ENCODE peak calls at places on chromosome 15, in four cellular contexts. H is H9, T is mesenchymal stem cell, L is IMR-90. R is an unnamed sample.

GRCh38 chr15:96338772-96339661 is 8.5 kb downstream of the NR2F2 start:
- DNase-seq in L (no peak), T (peak), H (no peak), R (peak)

GRCh38 chr15:38696120-38696727 is 131.6 kb upstream of the RASGRP1 start:
- DNase-seq in T (peak), L (peak), H (no peak), R (no peak)

GRCh38 chr15:92653836-92654524 is 1.6 kb downstream of the FAM174B start:
- DNase-seq in L (no peak), T (peak), H (no peak), R (peak)

GRCh38 chr15:63791236-63791635 is 42.5 kb downstream of the HERC1 start:
- DNase-seq in T (peak), L (peak), H (no peak), R (no peak)

GRCh38 chr15:76286231-76286879 is 24.9 kb downstream of the ETFA start:
- DNase-seq in T (peak), H (no peak), L (peak), R (no peak)

GRCh38 chr15:88484781-88485246 is 17.3 kb downstream of the MRPS11 start:
- DNase-seq in H (no peak), L (peak), T (peak), R (peak)

GRCh38 chr15:57382222-57382621 is 5.9 kb downstream of the CGNL1 start:
- DNase-seq in H (no peak), T (no peak), L (no peak), R (no peak)

GRCh38 chr15:35624881-35625280 is 78.9 kb upstream of the DPH6 start:
- DNase-seq in H (no peak), L (peak), T (peak), R (no peak)

GRCh38 chr15:55108858-55109518 is 87.8 kb downstream of the RSL24D1 start:
- DNase-seq in T (peak), L (peak), H (peak), R (peak)

GRCh38 chr15:69973102-69973714 is 124.5 kb downstream of the TLE3 start:
- DNase-seq in H (no peak), T (peak), L (peak), R (peak)

GRCh38 chr15:76059320-76060097 is at the start of gene TMEM266:
- DNase-seq in T (peak), L (peak), H (peak), R (peak)

GRCh38 chr15:58522391-58522790 is 90.6 kb downstream of the LIPC start:
- DNase-seq in H (no peak), T (no peak), L (no peak), R (no peak)

GRCh38 chr15:62976301-62976842 is 66.2 kb upstream of the TPM1 start:
- DNase-seq in T (peak), L (peak), H (no peak), R (peak)

GRCh38 chr15:89114974-89115373 is 26.7 kb downstream of the ABHD2 start:
- DNase-seq in H (no peak), T (peak), L (peak), R (peak)

GRCh38 chr15:55902975-55903374 is 90.4 kb downstream of the NEDD4 start:
- DNase-seq in H (no peak), L (peak), T (peak), R (no peak)

GRCh38 chr15:90101969-90102890 is at the start of gene IDH2:
- DNase-seq in L (peak), T (peak), H (peak), R (peak)

GRCh38 chr15:59994855-59995557 is 9.1 kb upstream of the FOXB1 start:
- DNase-seq in L (no peak), T (no peak), H (peak), R (peak)

GRCh38 chr15:78303729-78304486 is 4.5 kb upstream of the SKIC8 start:
- DNase-seq in T (no peak), L (no peak), H (peak), R (no peak)
- H2AK5ac ChIP-seq in T (peak), L (no peak), H (no peak), R (no peak)

DNA sequence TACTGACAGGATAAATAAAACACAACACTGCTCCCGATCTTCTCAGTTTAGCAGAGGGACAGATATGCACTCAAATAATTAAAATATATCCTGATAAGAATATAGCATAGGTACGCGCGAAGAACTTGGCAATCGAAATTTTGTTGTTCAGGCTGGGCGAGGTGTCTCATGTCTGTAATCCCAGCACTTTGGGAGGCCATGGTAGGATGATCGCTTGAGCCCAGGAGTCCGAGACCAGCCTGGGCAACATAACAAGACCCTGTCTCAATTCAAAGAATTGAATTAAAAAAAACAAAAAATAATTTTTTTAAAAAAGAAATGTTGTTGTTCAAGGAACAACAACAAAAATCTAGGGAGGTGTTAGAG is 7.6 kb downstream of the B2M start:
- DNase-seq in L (no peak), H (no peak), T (no peak), R (no peak)
- H3K9ac ChIP-seq in L (no peak), H (no peak), T (no peak), R (no peak)

GRCh38 chr15:101370330-101371024 is 75.4 kb upstream of the SNRPA1 start:
- DNase-seq in H (no peak), T (no peak), L (no peak), R (no peak)

GRCh38 chr15:101368086-101368780 is 73.2 kb upstream of the SNRPA1 start:
- DNase-seq in L (no peak), T (no peak), H (no peak), R (no peak)

GRCh38 chr15:101369676-101370075 is 74.6 kb upstream of the SNRPA1 start:
- DNase-seq in H (no peak), L (no peak), T (no peak), R (no peak)

GRCh38 chr15:101371081-101371480 is 76.0 kb upstream of the SNRPA1 start:
- DNase-seq in T (no peak), L (no peak), H (no peak), R (no peak)

DNA sequence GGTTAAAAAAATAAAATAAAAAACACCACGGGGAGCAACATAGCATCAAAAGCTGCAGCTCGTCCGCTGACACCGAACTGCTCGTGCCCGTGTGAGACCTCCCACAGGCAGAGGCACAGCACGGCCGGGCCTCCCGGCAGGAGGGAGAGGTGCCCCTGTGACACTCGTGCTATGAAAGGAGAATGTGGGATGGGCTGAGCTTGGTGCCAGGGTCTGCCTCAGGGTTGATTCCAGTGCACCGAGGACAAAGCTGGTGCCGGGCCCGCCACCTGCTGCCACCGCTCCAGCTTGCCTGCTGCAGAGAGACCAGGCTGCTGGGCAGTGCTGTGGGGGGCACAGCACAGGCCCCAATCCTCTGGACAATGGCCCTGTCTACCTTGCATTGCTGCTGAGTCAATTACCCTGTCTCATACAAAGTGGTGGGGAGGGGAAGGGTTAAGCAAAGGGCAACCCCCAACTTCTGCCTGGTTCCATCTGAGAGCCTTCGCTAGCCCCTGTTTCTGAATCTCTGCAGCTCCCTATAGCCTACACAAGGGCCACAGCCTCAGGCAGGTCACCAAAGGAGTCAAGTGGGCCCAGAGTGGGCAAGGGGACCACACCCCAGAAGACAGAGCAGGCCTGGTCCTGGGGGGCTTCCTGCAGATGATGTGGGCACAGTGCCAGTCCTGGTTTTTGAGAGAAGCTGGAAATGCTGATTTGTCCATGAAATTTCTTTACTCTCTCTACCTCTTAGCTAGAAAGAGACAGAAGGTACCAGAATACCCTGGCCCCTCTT is 74.0 kb upstream of the SNRPA1 start:
- DNase-seq in H (no peak), T (no peak), L (no peak), R (no peak)
- H2AK5ac ChIP-seq in H (no peak), T (no peak), L (no peak), R (no peak)

GRCh38 chr15:68871507-68871906 is 50.8 kb upstream of the ANP32A start:
- DNase-seq in T (no peak), H (no peak), L (no peak), R (no peak)

GRCh38 chr15:68877626-68878025 is 52.7 kb upstream of the SPESP1 start:
- DNase-seq in T (no peak), L (no peak), H (no peak), R (no peak)

GRCh38 chr15:68880382-68880781 is 49.9 kb upstream of the SPESP1 start:
- DNase-seq in T (no peak), H (no peak), L (no peak), R (no peak)

GRCh38 chr15:68874788-68875187 is 54.1 kb upstream of the ANP32A start:
- DNase-seq in H (no peak), T (no peak), L (no peak), R (peak)

GRCh38 chr15:68875377-68876116 is 54.8 kb upstream of the SPESP1 start:
- DNase-seq in H (peak), T (peak), L (peak), R (peak)
- H3K9ac ChIP-seq in H (peak), T (peak), L (peak), R (peak)

DNA sequence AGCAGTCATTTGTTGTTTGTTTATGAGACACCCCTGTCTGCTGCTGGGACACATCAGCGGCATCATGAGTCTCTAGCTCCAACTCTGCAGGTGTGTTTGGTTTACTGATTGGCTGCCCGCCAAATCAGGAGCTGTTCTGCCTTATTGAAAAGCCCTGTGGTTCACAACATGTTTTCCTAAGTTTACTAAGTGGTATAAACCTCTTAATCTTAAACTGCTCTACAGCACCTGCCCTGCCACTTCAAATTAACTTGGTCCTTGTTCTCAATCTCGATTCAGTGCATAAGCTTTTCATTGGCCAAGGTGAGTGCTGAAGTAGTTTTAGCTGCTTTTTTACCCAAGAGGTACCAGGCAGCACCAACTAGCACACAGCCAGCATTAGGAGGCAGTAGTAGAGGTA is 77.8 kb upstream of the WDR72 start:
- DNase-seq in T (no peak), L (no peak), H (no peak), R (no peak)
- H2AK5ac ChIP-seq in T (no peak), L (no peak), H (no peak), R (no peak)

DNA sequence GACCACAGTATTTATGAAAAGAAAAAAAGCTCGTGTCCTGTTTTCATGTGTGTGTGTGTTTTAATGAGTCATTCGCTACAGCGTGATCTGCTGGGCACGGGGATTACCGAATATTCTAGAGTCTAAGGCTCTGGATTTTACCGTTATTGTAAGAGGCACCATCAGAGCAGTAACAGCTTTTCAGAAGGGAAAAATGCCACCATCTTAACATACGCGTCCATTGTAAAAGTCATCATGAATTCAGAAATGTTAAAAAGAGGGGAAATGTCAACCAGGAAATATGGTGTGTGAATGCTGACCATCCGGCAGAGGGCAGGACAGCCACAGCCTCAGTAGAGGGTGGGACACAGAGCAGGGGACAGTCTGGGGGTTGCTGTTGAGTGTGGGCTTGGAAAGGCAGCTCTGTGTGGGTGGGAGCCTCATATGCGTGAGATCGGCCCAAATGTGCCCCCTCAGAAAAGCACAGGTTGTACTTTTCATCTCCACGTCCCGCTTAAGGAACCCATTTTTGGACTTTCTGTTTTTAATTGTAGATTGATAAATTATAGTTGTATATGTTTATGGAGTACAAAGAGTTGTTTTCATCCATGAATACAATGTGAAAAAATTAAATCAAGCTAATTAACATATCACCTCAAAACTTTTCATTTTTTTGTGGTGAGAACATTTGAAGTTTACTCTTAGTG is 69.6 kb downstream of the ASB7 start:
- DNase-seq in T (peak), L (peak), H (peak), R (peak)
- H3K9ac ChIP-seq in T (peak), L (no peak), H (no peak), R (no peak)

GRCh38 chr15:66842710-66843441 is 140.8 kb downstream of the SMAD6 start:
- DNase-seq in T (peak), H (no peak), L (peak), R (peak)
- H2AK5ac ChIP-seq in T (peak), H (no peak), L (peak), R (no peak)

GRCh38 chr15:48592929-48593328 is 52.6 kb downstream of the FBN1 start:
- DNase-seq in H (no peak), L (no peak), T (no peak), R (no peak)

GRCh38 chr15:48595988-48596387 is 49.5 kb downstream of the FBN1 start:
- DNase-seq in H (no peak), T (no peak), L (no peak), R (no peak)

GRCh38 chr15:48596415-48596814 is 49.1 kb downstream of the FBN1 start:
- DNase-seq in L (no peak), H (no peak), T (peak), R (no peak)

GRCh38 chr15:48592221-48592731 is 53.2 kb downstream of the FBN1 start:
- DNase-seq in L (peak), H (no peak), T (peak), R (peak)

DNA sequence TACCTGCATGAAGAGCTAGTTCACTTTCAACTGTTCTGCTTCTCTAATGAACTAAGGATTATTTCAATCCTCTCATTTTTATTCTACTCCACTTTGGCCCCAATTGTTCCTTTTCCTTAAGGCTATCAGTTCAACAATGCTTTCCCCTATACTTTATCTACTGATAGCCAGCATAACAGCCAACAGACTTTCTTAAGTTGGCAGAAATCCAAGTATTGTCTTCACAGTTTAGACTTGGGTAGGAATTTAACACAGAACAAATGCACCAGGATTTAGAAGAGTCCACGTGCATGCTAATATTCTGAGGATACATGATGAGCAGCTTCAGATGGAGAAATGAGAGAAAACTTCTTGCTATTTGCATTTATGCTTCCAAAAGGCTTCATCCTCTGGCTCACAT is 54.8 kb downstream of the FBN1 start:
- DNase-seq in T (no peak), L (no peak), H (no peak), R (no peak)
- H3K9ac ChIP-seq in T (no peak), L (no peak), H (no peak), R (no peak)

GRCh38 chr15:64987136-64987535 is 2.6 kb downstream of the SPG21 start:
- DNase-seq in H (no peak), T (no peak), L (no peak), R (no peak)

GRCh38 chr15:64991536-64992135 is 1.9 kb upstream of the SPG21 start:
- DNase-seq in L (peak), T (peak), H (no peak), R (no peak)

GRCh38 chr15:64993290-64993689 is 3.6 kb upstream of the SPG21 start:
- DNase-seq in H (no peak), T (no peak), L (no peak), R (no peak)

GRCh38 chr15:64990168-64990470 is 405 bp upstream of the SPG21 start:
- DNase-seq in T (no peak), H (no peak), L (no peak), R (no peak)

GRCh38 chr15:64989331-64990167 is at the start of gene SPG21:
- DNase-seq in H (peak), L (peak), T (peak), R (peak)
- H2AK5ac ChIP-seq in H (no peak), L (peak), T (no peak), R (no peak)

DNA sequence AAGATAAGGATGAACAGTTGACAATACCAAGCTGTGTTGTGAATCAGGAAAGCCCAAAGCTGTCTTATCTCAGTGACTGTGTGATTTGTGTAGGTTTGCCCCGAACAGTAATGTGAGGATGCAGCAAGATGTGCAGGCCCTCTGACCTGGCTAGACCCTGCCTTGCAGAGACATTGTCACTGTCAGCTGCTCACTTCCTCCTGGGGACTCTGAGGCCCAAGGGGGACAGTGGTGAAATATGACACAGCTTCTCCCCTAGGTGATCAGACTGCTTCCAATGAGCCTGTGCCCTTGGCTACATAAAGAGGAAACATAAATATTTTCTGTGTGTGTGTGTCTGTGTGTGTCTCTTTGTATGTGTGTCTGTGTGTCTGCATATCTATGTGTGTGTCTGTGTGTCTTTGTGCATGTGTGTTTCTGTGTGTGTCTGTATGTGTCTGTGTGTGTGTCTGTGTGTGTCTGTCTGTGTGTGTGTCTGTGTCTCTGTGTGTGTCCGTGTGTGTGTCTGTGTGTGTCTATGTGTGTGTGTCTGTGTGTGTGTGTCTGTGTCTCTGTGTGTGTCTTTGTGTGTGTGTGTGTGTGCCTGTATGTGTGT is 21.7 kb downstream of the LRRK1 start:
- DNase-seq in H (no peak), L (no peak), T (no peak), R (no peak)
- H3K9ac ChIP-seq in H (no peak), L (no peak), T (no peak), R (no peak)